ENCODE peak calls at places on chromosomes 4 and X, in seven cellular contexts. V is cardiac muscle cell, U is heart left ventricle, J is colonic mucosa, R is neural progenitor cell, Y is uterus, I is NT2/D1. D is an unnamed sample. For H3K4me1, the result is how much of the 10 kb centered on the place peaks cover.

GRCh38 chr4:48295116-48295515 is 25.5 kb upstream of the TEC start:
- DNase-seq in V (peak), U (no peak), J (no peak), R (no peak), Y (no peak), I (no peak), D (no peak)

GRCh38 chr4:33998204-33998603 is 2246.1 kb downstream of the ARAP2 start:
- DNase-seq in V (no peak), U (no peak), J (no peak), R (no peak), Y (no peak), I (no peak), D (no peak)

GRCh38 chrX:56000729-56001128 is 231.4 kb upstream of the KLF8 start:
- DNase-seq in V (no peak), U (no peak), J (no peak), R (peak), Y (no peak), I (no peak), D (no peak)

GRCh38 chrX:70088791-70089190 is 26.5 kb downstream of the OTUD6A start:
- DNase-seq in V (no peak), U (no peak), J (no peak), R (no peak), Y (no peak), I (no peak), D (no peak)

GRCh38 chr4:76016383-76016782 is 6.9 kb downstream of the CXCL10 start:
- DNase-seq in V (no peak), U (no peak), J (no peak), R (no peak), Y (no peak), I (no peak), D (no peak)

GRCh38 chrX:108439961-108440696 is 491 bp downstream of the COL4A5 start:
- DNase-seq in V (peak), U (peak), J (no peak), R (peak), Y (peak), I (peak), D (no peak)

GRCh38 chr4:102139932-102140331 is 205.3 kb downstream of the SLC39A8 start:
- DNase-seq in V (no peak), U (no peak), J (no peak), R (no peak), Y (no peak), I (no peak), D (no peak)

GRCh38 chr4:36870121-36870520 is 374.4 kb upstream of the NWD2 start:
- DNase-seq in V (no peak), U (no peak), J (no peak), R (no peak), Y (no peak), I (no peak), D (no peak)

GRCh38 chrX:44459501-44459900 is 83.2 kb downstream of the FUNDC1 start:
- DNase-seq in V (no peak), U (no peak), J (no peak), R (no peak), Y (no peak), I (no peak), D (no peak)

GRCh38 chr4:158094413-158095110 is 78.3 kb downstream of the GASK1B start:
- DNase-seq in V (peak), U (no peak), J (no peak), R (no peak), Y (peak), I (no peak), D (no peak)

GRCh38 chrX:118614150-118614549 is 113.3 kb upstream of the IL13RA1 start:
- DNase-seq in V (no peak), U (no peak), J (no peak), R (no peak), Y (no peak), I (no peak), D (no peak)

GRCh38 chr4:19195696-19196095 is 1056.0 kb upstream of the SLIT2 start:
- DNase-seq in V (no peak), U (no peak), J (no peak), R (peak), Y (no peak), I (peak), D (no peak)

GRCh38 chr4:142778430-142778829 is 67.7 kb downstream of the INPP4B start:
- DNase-seq in V (peak), U (no peak), J (no peak), R (no peak), Y (no peak), I (no peak), D (no peak)

GRCh38 chrX:149572743-149573142 is 14.5 kb downstream of the MAGEA9B start:
- DNase-seq in V (no peak), U (no peak), J (no peak), R (no peak), Y (no peak), I (no peak), D (no peak)

GRCh38 chrX:151771726-151772125 is 37.2 kb downstream of the CNGA2 start:
- DNase-seq in V (no peak), U (no peak), J (no peak), R (no peak), Y (no peak), I (no peak), D (no peak)

GRCh38 chrX:11791090-11791489 is 33.1 kb downstream of the MSL3 start:
- DNase-seq in V (no peak), U (no peak), J (no peak), R (no peak), Y (no peak), I (no peak), D (no peak)

GRCh38 chr4:4443821-4444220 is 56.9 kb downstream of the NSG1 start:
- DNase-seq in V (peak), U (no peak), J (no peak), R (no peak), Y (no peak), I (no peak), D (no peak)

GRCh38 chrX:135396109-135396508 is 25.6 kb upstream of the SMIM10L2A start:
- DNase-seq in V (no peak), U (no peak), J (no peak), R (no peak), Y (peak), I (no peak), D (no peak)

GRCh38 chrX:8987672-8988250 is 46.2 kb downstream of the FAM9B start:
- DNase-seq in V (no peak), U (no peak), J (no peak), R (no peak), Y (no peak), I (no peak), D (no peak)

GRCh38 chrX:97551821-97552220 is 668.1 kb downstream of the RPA4 start:
- DNase-seq in V (no peak), U (no peak), J (no peak), R (no peak), Y (no peak), I (no peak), D (no peak)

GRCh38 chr4:3685081-3685645 is 81.0 kb upstream of the ADRA2C start:
- DNase-seq in V (no peak), U (no peak), J (no peak), R (no peak), Y (peak), I (no peak), D (no peak)

GRCh38 chrX:119758682-119759332 is 419 bp downstream of the SOWAHD start:
- DNase-seq in V (no peak), U (no peak), J (no peak), R (peak), Y (no peak), I (no peak), D (peak)

GRCh38 chrX:119757646-119757978 is 776 bp upstream of the SOWAHD start:
- DNase-seq in V (no peak), U (no peak), J (no peak), R (no peak), Y (no peak), I (no peak), D (no peak)

GRCh38 chrX:119755981-119756533 is 2.3 kb upstream of the SOWAHD start:
- DNase-seq in V (no peak), U (no peak), J (no peak), R (no peak), Y (no peak), I (no peak), D (no peak)

GRCh38 chrX:119757979-119758681 is at the start of gene SOWAHD:
- DNase-seq in V (no peak), U (peak), J (peak), R (peak), Y (no peak), I (no peak), D (peak)

DNA sequence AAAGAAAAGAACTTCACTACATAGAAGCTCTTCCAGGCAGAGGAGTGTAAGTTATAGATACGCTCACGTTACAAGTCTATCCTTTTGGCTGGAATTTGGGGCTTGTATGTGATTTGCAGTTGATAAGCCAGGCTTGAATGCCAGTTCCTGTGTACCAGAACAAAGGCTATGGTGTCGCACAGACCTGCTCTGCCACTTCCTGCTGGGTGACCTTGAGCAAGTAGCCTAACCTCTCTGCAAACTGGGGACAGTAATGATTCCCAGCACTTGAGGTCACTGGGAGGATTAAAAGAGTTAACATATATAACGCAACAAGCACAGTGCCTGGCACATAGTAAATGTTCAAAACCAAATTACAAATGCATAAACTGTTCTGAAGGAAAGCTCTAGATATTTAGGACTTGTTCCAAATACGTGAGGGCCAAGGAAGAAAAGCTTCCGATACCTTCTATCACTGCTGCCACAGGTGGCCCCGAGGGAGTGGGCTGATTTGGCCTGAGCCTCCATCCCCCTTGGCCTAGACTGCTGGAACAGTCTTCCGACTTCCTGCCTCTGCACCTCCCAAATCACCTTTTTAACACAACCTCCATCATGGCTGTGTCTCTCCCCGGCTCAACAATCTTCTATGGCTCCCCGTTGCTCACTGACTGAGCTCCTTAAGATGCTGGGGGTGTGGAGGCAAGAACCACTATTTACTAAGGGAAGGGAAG is 1.3 kb upstream of the SOWAHD start:
- DNase-seq in V (no peak), U (no peak), J (no peak), R (no peak), Y (no peak), I (no peak), D (no peak)
- H3K4me1 ChIP-seq in V (under half), U (under half), J (under half), R (under half), Y (under half), I (under half), D (under half)

GRCh38 chr4:173371292-173372192 is 788 bp downstream of the SAP30 start:
- DNase-seq in V (peak), U (peak), J (peak), R (peak), Y (peak), I (peak), D (peak)

GRCh38 chr4:173367285-173367684 is 3.5 kb upstream of the SAP30 start:
- DNase-seq in V (peak), U (no peak), J (no peak), R (no peak), Y (no peak), I (no peak), D (no peak)

GRCh38 chr4:173370130-173370476 is 651 bp upstream of the SAP30 start:
- DNase-seq in V (no peak), U (peak), J (no peak), R (no peak), Y (peak), I (no peak), D (peak)

GRCh38 chr4:173367946-173368345 is 2.8 kb upstream of the SAP30 start:
- DNase-seq in V (peak), U (no peak), J (no peak), R (no peak), Y (no peak), I (no peak), D (no peak)

GRCh38 chr4:173370477-173371291 is at the start of gene SAP30:
- DNase-seq in V (peak), U (peak), J (peak), R (peak), Y (peak), I (peak), D (peak)
- H3K4me1 ChIP-seq in V (under half), U (under half), J (under half), R (under half), Y (under half), I (under half), D (under half)

GRCh38 chr4:7808752-7809151 is 130.9 kb downstream of the AFAP1 start:
- DNase-seq in V (peak), U (no peak), J (no peak), R (no peak), Y (no peak), I (no peak), D (no peak)
- H3K4me1 ChIP-seq in V (under half), U (half or more), J (under half), R (under half), Y (under half), I (under half), D (under half)

GRCh38 chr4:123416462-123416861 is 19.9 kb downstream of the SPRY1 start:
- DNase-seq in V (no peak), U (no peak), J (no peak), R (no peak), Y (no peak), I (no peak), D (no peak)
- H3K4me1 ChIP-seq in V (under half), U (under half), J (under half), R (half or more), Y (under half), I (under half), D (under half)

GRCh38 chr4:24372341-24372740 is 212.0 kb downstream of the DHX15 start:
- DNase-seq in V (no peak), U (no peak), J (no peak), R (no peak), Y (no peak), I (no peak), D (no peak)

GRCh38 chr4:24364852-24365251 is 219.5 kb downstream of the DHX15 start:
- DNase-seq in V (no peak), U (no peak), J (no peak), R (no peak), Y (no peak), I (no peak), D (no peak)

GRCh38 chr4:24370421-24370820 is 213.9 kb downstream of the DHX15 start:
- DNase-seq in V (no peak), U (no peak), J (no peak), R (no peak), Y (no peak), I (no peak), D (no peak)

GRCh38 chr4:24369630-24370029 is 214.7 kb downstream of the DHX15 start:
- DNase-seq in V (no peak), U (no peak), J (no peak), R (no peak), Y (no peak), I (no peak), D (no peak)

DNA sequence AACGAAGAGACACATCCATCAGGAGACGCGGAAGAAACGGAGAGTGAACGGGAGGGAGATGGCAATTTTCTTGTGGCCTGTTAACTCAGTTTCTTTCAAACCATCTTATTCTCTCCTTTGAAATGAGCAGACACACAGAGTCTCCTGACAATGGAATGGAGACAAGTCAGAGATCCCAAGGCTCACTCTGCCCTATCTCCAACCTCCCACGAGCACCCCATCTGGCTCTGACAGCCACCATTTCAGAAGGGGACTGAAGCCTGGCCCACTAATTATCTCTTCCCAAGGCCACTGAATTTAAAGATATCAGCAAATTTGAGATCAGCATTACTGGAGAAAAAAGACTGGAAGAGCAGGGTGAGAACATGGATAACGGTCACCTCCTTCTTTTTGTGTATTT is 215.6 kb downstream of the DHX15 start:
- DNase-seq in V (no peak), U (no peak), J (no peak), R (no peak), Y (no peak), I (no peak), D (no peak)
- H3K4me1 ChIP-seq in V (under half), U (under half), J (under half), R (under half), Y (under half), I (under half), D (under half)

GRCh38 chr4:1715002-1715761 is 3.1 kb upstream of the SLBP start:
- DNase-seq in V (no peak), U (no peak), J (no peak), R (no peak), Y (no peak), I (no peak), D (no peak)
- H3K4me1 ChIP-seq in V (under half), U (half or more), J (under half), R (under half), Y (under half), I (under half), D (under half)

GRCh38 chrX:68995386-68995779 is 166.6 kb downstream of the EFNB1 start:
- DNase-seq in V (no peak), U (no peak), J (no peak), R (no peak), Y (no peak), I (no peak), D (no peak)
- H3K4me1 ChIP-seq in V (under half), U (under half), J (under half), R (under half), Y (under half), I (under half), D (under half)

GRCh38 chr4:74377714-74378113 is 12.8 kb downstream of the EREG start:
- DNase-seq in V (peak), U (no peak), J (no peak), R (no peak), Y (no peak), I (no peak), D (no peak)

GRCh38 chr4:74378573-74378972 is 13.6 kb downstream of the EREG start:
- DNase-seq in V (peak), U (no peak), J (no peak), R (no peak), Y (no peak), I (no peak), D (no peak)

GRCh38 chr4:74375824-74376426 is 11.0 kb downstream of the EREG start:
- DNase-seq in V (no peak), U (no peak), J (peak), R (no peak), Y (no peak), I (no peak), D (peak)

GRCh38 chr4:74374561-74375327 is 9.8 kb downstream of the EREG start:
- DNase-seq in V (peak), U (no peak), J (peak), R (no peak), Y (no peak), I (no peak), D (peak)

DNA sequence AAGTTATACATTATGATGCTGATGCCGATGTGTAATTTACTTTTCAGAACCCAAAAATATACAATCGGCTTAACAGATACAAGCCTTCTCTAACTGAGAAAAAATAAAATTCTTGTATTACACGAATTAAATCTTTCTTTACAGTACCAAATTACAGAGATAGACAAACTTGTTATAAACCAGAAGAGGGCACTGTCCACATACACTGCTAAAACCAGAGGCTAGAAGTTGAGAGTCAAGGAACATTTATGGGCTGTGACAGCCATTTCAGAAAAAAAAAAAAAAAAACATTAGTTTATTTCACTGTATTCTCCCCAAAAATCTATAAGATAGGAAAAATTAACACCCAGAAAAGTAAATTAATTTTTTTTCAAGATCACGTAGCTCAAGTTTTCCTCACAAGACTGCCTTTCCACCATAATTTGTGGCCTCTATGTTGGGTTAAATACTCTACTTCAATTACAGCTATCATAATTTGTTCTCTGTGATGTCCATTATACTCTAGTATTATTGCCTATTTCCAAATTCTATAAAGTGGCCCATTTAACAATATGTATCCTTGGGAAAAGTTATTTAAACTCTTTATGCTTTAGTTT is 12.0 kb downstream of the EREG start:
- DNase-seq in V (peak), U (no peak), J (no peak), R (peak), Y (no peak), I (no peak), D (peak)
- H3K4me1 ChIP-seq in V (under half), U (under half), J (under half), R (under half), Y (under half), I (under half), D (under half)

GRCh38 chr4:163590609-163591264 is 96.2 kb downstream of the TMA16 start:
- DNase-seq in V (no peak), U (no peak), J (no peak), R (no peak), Y (no peak), I (no peak), D (no peak)
- H3K4me1 ChIP-seq in V (under half), U (under half), J (under half), R (under half), Y (under half), I (under half), D (under half)

GRCh38 chrX:40267334-40268118 is 169.8 kb upstream of the BCOR start:
- DNase-seq in V (no peak), U (no peak), J (no peak), R (no peak), Y (no peak), I (no peak), D (no peak)
- H3K4me1 ChIP-seq in V (under half), U (under half), J (under half), R (under half), Y (under half), I (under half), D (under half)